ENCODE peak calls at places on chromosomes 6 and 20, in seven cellular contexts. One of them, this sample, is unnamed.

GRCh38 chr20:37418591-37418990 is 72.7 kb downstream of the SRC start:
- DNase-seq in caudate nucleus: no peak
- DNase-seq in stimulated activated CD4-positive, alpha-beta T cell treated with anti-CD3 and anti-CD28 coated beads, Interleukin-4, amount 100 ng/mL, for 4 hours: no peak
- DNase-seq in AG09309: no peak
- DNase-seq in pons: no peak
- DNase-seq in left ventricle myocardium superior: no peak
- DNase-seq in IMR-90: no peak
- DNase-seq in this sample: no peak

GRCh38 chr6:45961125-45961524 is 54.5 kb downstream of the CLIC5 start:
- DNase-seq in AG09309: no peak
- DNase-seq in left ventricle myocardium superior: no peak
- DNase-seq in caudate nucleus: no peak
- DNase-seq in pons: no peak
- DNase-seq in stimulated activated CD4-positive, alpha-beta T cell treated with anti-CD3 and anti-CD28 coated beads, Interleukin-4, amount 100 ng/mL, for 4 hours: no peak
- DNase-seq in IMR-90: no peak
- DNase-seq in this sample: no peak

GRCh38 chr20:1945134-1945618 is 48.7 kb downstream of the PDYN start:
- DNase-seq in caudate nucleus: peak
- DNase-seq in stimulated activated CD4-positive, alpha-beta T cell treated with anti-CD3 and anti-CD28 coated beads, Interleukin-4, amount 100 ng/mL, for 4 hours: no peak
- DNase-seq in pons: peak
- DNase-seq in left ventricle myocardium superior: peak
- DNase-seq in IMR-90: no peak
- DNase-seq in AG09309: peak
- DNase-seq in this sample: no peak

GRCh38 chr6:17865798-17866725 is 121.4 kb downstream of the KIF13A start:
- DNase-seq in AG09309: peak
- DNase-seq in left ventricle myocardium superior: peak
- DNase-seq in caudate nucleus: peak
- DNase-seq in stimulated activated CD4-positive, alpha-beta T cell treated with anti-CD3 and anti-CD28 coated beads, Interleukin-4, amount 100 ng/mL, for 4 hours: no peak
- DNase-seq in IMR-90: peak
- DNase-seq in pons: peak
- DNase-seq in this sample: peak

GRCh38 chr6:41182069-41183034 is 18.6 kb downstream of the TREML2 start:
- DNase-seq in pons: peak
- DNase-seq in stimulated activated CD4-positive, alpha-beta T cell treated with anti-CD3 and anti-CD28 coated beads, Interleukin-4, amount 100 ng/mL, for 4 hours: no peak
- DNase-seq in left ventricle myocardium superior: no peak
- DNase-seq in AG09309: peak
- DNase-seq in caudate nucleus: no peak
- DNase-seq in IMR-90: peak
- DNase-seq in this sample: peak

GRCh38 chr20:11376998-11377397 is 540.7 kb upstream of the BTBD3 start:
- DNase-seq in pons: no peak
- DNase-seq in AG09309: no peak
- DNase-seq in IMR-90: peak
- DNase-seq in caudate nucleus: no peak
- DNase-seq in left ventricle myocardium superior: no peak
- DNase-seq in stimulated activated CD4-positive, alpha-beta T cell treated with anti-CD3 and anti-CD28 coated beads, Interleukin-4, amount 100 ng/mL, for 4 hours: no peak
- DNase-seq in this sample: peak

GRCh38 chr6:166024252-166024651 is 143.4 kb downstream of the TBXT start:
- DNase-seq in stimulated activated CD4-positive, alpha-beta T cell treated with anti-CD3 and anti-CD28 coated beads, Interleukin-4, amount 100 ng/mL, for 4 hours: no peak
- DNase-seq in AG09309: no peak
- DNase-seq in caudate nucleus: no peak
- DNase-seq in IMR-90: no peak
- DNase-seq in pons: no peak
- DNase-seq in left ventricle myocardium superior: no peak
- DNase-seq in this sample: no peak

GRCh38 chr6:154404791-154405400 is 48.3 kb upstream of the IPCEF1 start:
- DNase-seq in left ventricle myocardium superior: no peak
- DNase-seq in stimulated activated CD4-positive, alpha-beta T cell treated with anti-CD3 and anti-CD28 coated beads, Interleukin-4, amount 100 ng/mL, for 4 hours: no peak
- DNase-seq in pons: no peak
- DNase-seq in caudate nucleus: no peak
- DNase-seq in IMR-90: peak
- DNase-seq in AG09309: peak
- DNase-seq in this sample: peak

GRCh38 chr6:110421749-110422443 is 6.5 kb upstream of the DDO start:
- DNase-seq in caudate nucleus: no peak
- DNase-seq in pons: peak
- DNase-seq in AG09309: no peak
- DNase-seq in IMR-90: no peak
- DNase-seq in left ventricle myocardium superior: no peak
- DNase-seq in stimulated activated CD4-positive, alpha-beta T cell treated with anti-CD3 and anti-CD28 coated beads, Interleukin-4, amount 100 ng/mL, for 4 hours: no peak
- DNase-seq in this sample: no peak

GRCh38 chr6:37630281-37630799 is 67.3 kb downstream of the MDGA1 start:
- DNase-seq in pons: no peak
- DNase-seq in AG09309: peak
- DNase-seq in stimulated activated CD4-positive, alpha-beta T cell treated with anti-CD3 and anti-CD28 coated beads, Interleukin-4, amount 100 ng/mL, for 4 hours: no peak
- DNase-seq in IMR-90: peak
- DNase-seq in caudate nucleus: no peak
- DNase-seq in left ventricle myocardium superior: no peak
- DNase-seq in this sample: peak

GRCh38 chr6:149965191-149966020 is 1.7 kb downstream of the ULBP1 start:
- DNase-seq in caudate nucleus: no peak
- DNase-seq in stimulated activated CD4-positive, alpha-beta T cell treated with anti-CD3 and anti-CD28 coated beads, Interleukin-4, amount 100 ng/mL, for 4 hours: peak
- DNase-seq in left ventricle myocardium superior: peak
- DNase-seq in AG09309: no peak
- DNase-seq in IMR-90: no peak
- DNase-seq in pons: no peak
- DNase-seq in this sample: no peak

GRCh38 chr6:146892613-146893401 is 294.0 kb downstream of the ADGB start:
- DNase-seq in left ventricle myocardium superior: no peak
- DNase-seq in caudate nucleus: no peak
- DNase-seq in pons: no peak
- DNase-seq in AG09309: peak
- DNase-seq in stimulated activated CD4-positive, alpha-beta T cell treated with anti-CD3 and anti-CD28 coated beads, Interleukin-4, amount 100 ng/mL, for 4 hours: no peak
- DNase-seq in IMR-90: peak
- DNase-seq in this sample: peak

GRCh38 chr6:48084201-48084600 is 26.8 kb downstream of the PTCHD4 start:
- DNase-seq in left ventricle myocardium superior: no peak
- DNase-seq in IMR-90: peak
- DNase-seq in caudate nucleus: no peak
- DNase-seq in pons: no peak
- DNase-seq in AG09309: no peak
- DNase-seq in stimulated activated CD4-positive, alpha-beta T cell treated with anti-CD3 and anti-CD28 coated beads, Interleukin-4, amount 100 ng/mL, for 4 hours: no peak
- DNase-seq in this sample: peak

GRCh38 chr20:18978311-18978710 is 164.7 kb downstream of the SCP2D1 start:
- DNase-seq in IMR-90: no peak
- DNase-seq in pons: no peak
- DNase-seq in caudate nucleus: no peak
- DNase-seq in stimulated activated CD4-positive, alpha-beta T cell treated with anti-CD3 and anti-CD28 coated beads, Interleukin-4, amount 100 ng/mL, for 4 hours: no peak
- DNase-seq in AG09309: no peak
- DNase-seq in left ventricle myocardium superior: no peak
- DNase-seq in this sample: no peak

GRCh38 chr6:99802396-99803031 is 191.5 kb downstream of the MCHR2 start:
- DNase-seq in AG09309: no peak
- DNase-seq in pons: no peak
- DNase-seq in left ventricle myocardium superior: no peak
- DNase-seq in caudate nucleus: no peak
- DNase-seq in IMR-90: no peak
- DNase-seq in stimulated activated CD4-positive, alpha-beta T cell treated with anti-CD3 and anti-CD28 coated beads, Interleukin-4, amount 100 ng/mL, for 4 hours: no peak
- DNase-seq in this sample: no peak

GRCh38 chr6:39831701-39832100 is 39.5 kb downstream of the DAAM2 start:
- DNase-seq in left ventricle myocardium superior: no peak
- DNase-seq in pons: no peak
- DNase-seq in stimulated activated CD4-positive, alpha-beta T cell treated with anti-CD3 and anti-CD28 coated beads, Interleukin-4, amount 100 ng/mL, for 4 hours: no peak
- DNase-seq in caudate nucleus: no peak
- DNase-seq in AG09309: no peak
- DNase-seq in IMR-90: no peak
- DNase-seq in this sample: no peak

GRCh38 chr6:15247750-15248450 is 2.0 kb downstream of the JARID2 start:
- DNase-seq in IMR-90: peak
- DNase-seq in left ventricle myocardium superior: peak
- DNase-seq in stimulated activated CD4-positive, alpha-beta T cell treated with anti-CD3 and anti-CD28 coated beads, Interleukin-4, amount 100 ng/mL, for 4 hours: peak
- DNase-seq in pons: peak
- DNase-seq in AG09309: no peak
- DNase-seq in caudate nucleus: peak
- DNase-seq in this sample: peak

GRCh38 chr20:10249822-10250221 is 31.2 kb downstream of the SNAP25 start:
- DNase-seq in pons: no peak
- DNase-seq in stimulated activated CD4-positive, alpha-beta T cell treated with anti-CD3 and anti-CD28 coated beads, Interleukin-4, amount 100 ng/mL, for 4 hours: no peak
- DNase-seq in IMR-90: no peak
- DNase-seq in left ventricle myocardium superior: no peak
- DNase-seq in AG09309: no peak
- DNase-seq in caudate nucleus: no peak
- DNase-seq in this sample: no peak

GRCh38 chr20:56776345-56776744 is 147.2 kb downstream of the TFAP2C start:
- DNase-seq in pons: no peak
- DNase-seq in left ventricle myocardium superior: no peak
- DNase-seq in caudate nucleus: no peak
- DNase-seq in stimulated activated CD4-positive, alpha-beta T cell treated with anti-CD3 and anti-CD28 coated beads, Interleukin-4, amount 100 ng/mL, for 4 hours: no peak
- DNase-seq in AG09309: no peak
- DNase-seq in IMR-90: no peak
- DNase-seq in this sample: no peak

GRCh38 chr20:51208162-51208561 is 185.3 kb upstream of the KCNG1 start:
- DNase-seq in AG09309: no peak
- DNase-seq in pons: no peak
- DNase-seq in stimulated activated CD4-positive, alpha-beta T cell treated with anti-CD3 and anti-CD28 coated beads, Interleukin-4, amount 100 ng/mL, for 4 hours: no peak
- DNase-seq in IMR-90: no peak
- DNase-seq in left ventricle myocardium superior: no peak
- DNase-seq in caudate nucleus: no peak
- DNase-seq in this sample: no peak

GRCh38 chr6:27890351-27891299 is 21.6 kb downstream of the OR2B2 start:
- DNase-seq in AG09309: peak
- DNase-seq in stimulated activated CD4-positive, alpha-beta T cell treated with anti-CD3 and anti-CD28 coated beads, Interleukin-4, amount 100 ng/mL, for 4 hours: peak
- DNase-seq in left ventricle myocardium superior: peak
- DNase-seq in IMR-90: peak
- DNase-seq in pons: peak
- DNase-seq in caudate nucleus: no peak
- DNase-seq in this sample: peak

GRCh38 chr6:14838041-14838596 is 407.8 kb upstream of the JARID2 start:
- DNase-seq in stimulated activated CD4-positive, alpha-beta T cell treated with anti-CD3 and anti-CD28 coated beads, Interleukin-4, amount 100 ng/mL, for 4 hours: no peak
- DNase-seq in IMR-90: no peak
- DNase-seq in AG09309: no peak
- DNase-seq in pons: no peak
- DNase-seq in caudate nucleus: no peak
- DNase-seq in left ventricle myocardium superior: no peak
- DNase-seq in this sample: no peak

This sample was measured in LHCN-M2.